ENCODE peak calls at places on chromosome 1, in four cellular contexts. K, F, P and D are unnamed samples.

GRCh38 chr1:26027716-26028489 is 6.3 kb downstream of the EXTL1 start:
- DNase-seq in K (no peak), F (peak; percentile 76), P (no peak), D (no peak)

GRCh38 chr1:152824964-152825363 is 2.3 kb upstream of the LCE1A start:
- DNase-seq in K (no peak), F (no peak), P (no peak), D (no peak)

GRCh38 chr1:58848818-58849411 is 65.1 kb upstream of the JUN start:
- DNase-seq in K (peak; percentile 94), F (peak; percentile 28), P (peak; percentile 25), D (peak; percentile 95)

GRCh38 chr1:16386454-16387113 is 19.5 kb downstream of the SZRD1 start:
- DNase-seq in K (peak; percentile 59), F (no peak), P (peak; percentile 29), D (peak; percentile 71)

GRCh38 chr1:213564215-213564659 is 423.5 kb upstream of the PROX1 start:
- DNase-seq in K (peak; percentile 14), F (peak; percentile 18), P (peak; percentile 79), D (peak; percentile 51)

GRCh38 chr1:241507189-241507820 is 12.2 kb downstream of the FH start:
- DNase-seq in K (no peak), F (no peak), P (no peak), D (peak; percentile 36)

GRCh38 chr1:75707191-75707590 is 17.3 kb upstream of the ACADM start:
- DNase-seq in K (peak; percentile 3), F (peak; percentile 55), P (peak; percentile 8), D (no peak)

GRCh38 chr1:247407180-247407616 is 8.8 kb upstream of the NLRP3 start:
- DNase-seq in K (no peak), F (no peak), P (no peak), D (no peak)

GRCh38 chr1:212062832-212063438 is 27.4 kb downstream of the DTL start:
- DNase-seq in K (peak; percentile 55), F (peak; percentile 39), P (peak; percentile 47), D (peak; percentile 57)

GRCh38 chr1:83761084-83761760 is 237.7 kb downstream of the TTLL7 start:
- DNase-seq in K (no peak), F (no peak), P (no peak), D (no peak)

GRCh38 chr1:109490029-109490933 is 3.6 kb upstream of the CYB561D1 start:
- DNase-seq in K (peak; percentile 38), F (peak; percentile 74), P (peak; percentile 45), D (peak; percentile 57)

GRCh38 chr1:164588388-164589341 is 29.7 kb downstream of the PBX1 start:
- DNase-seq in K (peak; percentile 60), F (no peak), P (no peak), D (peak; percentile 77)

GRCh38 chr1:19676438-19676922 is 11.8 kb downstream of the HTR6 start:
- DNase-seq in K (no peak), F (peak; percentile 84), P (peak; percentile 38), D (peak; percentile 37)

GRCh38 chr1:90362163-90362562 is 354.9 kb downstream of the BARHL2 start:
- DNase-seq in K (no peak), F (no peak), P (no peak), D (no peak)

GRCh38 chr1:159009287-159009686 is 420 bp upstream of the IFI16 start:
- DNase-seq in K (no peak), F (no peak), P (no peak), D (no peak)

GRCh38 chr1:28437924-28438699 is 67.7 kb upstream of the RCC1 start:
- DNase-seq in K (peak; percentile 86), F (peak; percentile 26), P (peak; percentile 96), D (peak; percentile 95)

GRCh38 chr1:21901473-21901847 is 35.6 kb downstream of the HSPG2 start:
- DNase-seq in K (no peak), F (no peak), P (no peak), D (peak; percentile 81)

GRCh38 chr1:173410133-173410793 is 66.9 kb upstream of the PRDX6 start:
- DNase-seq in K (no peak), F (no peak), P (no peak), D (no peak)

GRCh38 chr1:4122513-4123160 is 222.6 kb upstream of the C1orf174 start:
- DNase-seq in K (no peak), F (no peak), P (no peak), D (no peak)

GRCh38 chr1:179742717-179743678 is at the start of gene FAM163A:
- DNase-seq in K (no peak), F (no peak), P (no peak), D (no peak)

GRCh38 chr1:225121095-225121494 is 191.6 kb downstream of the DNAH14 start:
- DNase-seq in K (no peak), F (no peak), P (no peak), D (no peak)

GRCh38 chr1:84689514-84690396 is 506 bp downstream of the SSX2IP start:
- DNase-seq in K (peak; percentile 39), F (peak; percentile 37), P (peak; percentile 35), D (peak; percentile 50)

GRCh38 chr1:170481000-170481399 is 51.0 kb upstream of the GORAB start:
- DNase-seq in K (no peak), F (no peak), P (no peak), D (no peak)

GRCh38 chr1:203590559-203590958 is 36.1 kb upstream of the ATP2B4 start:
- DNase-seq in K (peak; percentile 27), F (no peak), P (no peak), D (no peak)

GRCh38 chr1:59357645-59358044 is 60.8 kb downstream of the FGGY start:
- DNase-seq in K (no peak), F (no peak), P (no peak), D (no peak)

GRCh38 chr1:53371121-53371666 is 43.3 kb upstream of the LRP8 start:
- DNase-seq in K (no peak), F (no peak), P (no peak), D (no peak)

GRCh38 chr1:41662061-41662655 is 177.7 kb upstream of the EDN2 start:
- DNase-seq in K (peak; percentile 31), F (no peak), P (no peak), D (peak; percentile 43)

GRCh38 chr1:237705462-237705861 is 185.3 kb downstream of the ZP4 start:
- DNase-seq in K (no peak), F (no peak), P (no peak), D (no peak)

GRCh38 chr1:152623203-152623844 is 421 bp upstream of the LCE3A start:
- DNase-seq in K (no peak), F (peak; percentile 58), P (peak; percentile 9), D (no peak)

GRCh38 chr1:25257176-25257575 is 9.9 kb upstream of the RSRP1 start:
- DNase-seq in K (no peak), F (no peak), P (no peak), D (no peak)

GRCh38 chr1:54679706-54680105 is 36.0 kb upstream of the TTC4 start:
- DNase-seq in K (no peak), F (no peak), P (no peak), D (no peak)

GRCh38 chr1:200233393-200233792 is 176.4 kb downstream of the ZNF281 start:
- DNase-seq in K (peak; percentile 33), F (no peak), P (no peak), D (no peak)
- H3K27ac ChIP-seq in K (peak overlapping the region; percentile 70), F (no peak overlapping the region), P (no peak overlapping the region), D (no peak overlapping the region)

GRCh38 chr1:56137829-56138505 is 441.4 kb downstream of the PLPP3 start:
- DNase-seq in K (no peak), F (peak; percentile 7), P (no peak), D (peak; percentile 93)
- TF ChIP-seq MYC in K (no peak), F (no peak), P (no peak), D (no peak)

GRCh38 chr1:181152892-181153633 is 64.6 kb downstream of the IER5 start:
- DNase-seq in K (no peak), F (peak; percentile 96), P (no peak), D (peak; percentile 98)

GRCh38 chr1:181155339-181155738 is 66.8 kb downstream of the IER5 start:
- DNase-seq in K (no peak), F (no peak), P (no peak), D (no peak)

GRCh38 chr1:181150842-181151241 is 62.3 kb downstream of the IER5 start:
- DNase-seq in K (no peak), F (no peak), P (no peak), D (no peak)

GRCh38 chr1:181151378-181152326 is 63.2 kb downstream of the IER5 start:
- DNase-seq in K (no peak), F (no peak), P (no peak), D (no peak)

DNA sequence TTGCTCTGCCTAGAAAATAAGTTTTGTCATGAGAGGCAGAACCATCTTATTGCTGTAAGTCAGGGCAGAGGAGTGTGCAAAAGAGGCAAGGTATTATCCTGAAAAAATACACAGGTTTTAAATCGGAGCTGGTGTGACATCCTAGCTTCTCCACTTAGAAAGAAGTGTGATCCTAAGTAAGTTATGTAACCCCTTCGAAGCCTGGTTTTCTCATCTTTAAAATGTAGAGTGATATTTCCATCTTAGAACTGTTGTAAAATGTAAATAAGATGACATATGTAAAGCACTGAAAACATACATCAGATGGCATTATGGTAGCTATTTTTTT is 65.1 kb downstream of the IER5 start:
- DNase-seq in K (no peak), F (no peak), P (no peak), D (no peak)
- H3K27ac ChIP-seq in K (no peak overlapping the region), F (peak overlapping the region; percentile 65), P (no peak overlapping the region), D (no peak overlapping the region)

GRCh38 chr1:201454568-201454967 is 14.4 kb downstream of the PHLDA3 start:
- DNase-seq in K (no peak), F (no peak), P (no peak), D (no peak)

GRCh38 chr1:201447911-201448871 is 20.8 kb downstream of the PHLDA3 start:
- DNase-seq in K (peak; percentile 84), F (peak; percentile 91), P (peak; percentile 56), D (peak; percentile 57)

GRCh38 chr1:201452881-201453280 is 16.1 kb downstream of the PHLDA3 start:
- DNase-seq in K (no peak), F (no peak), P (no peak), D (no peak)

GRCh38 chr1:201448981-201449380 is 20.0 kb downstream of the PHLDA3 start:
- DNase-seq in K (no peak), F (no peak), P (peak; percentile 40), D (no peak)

DNA sequence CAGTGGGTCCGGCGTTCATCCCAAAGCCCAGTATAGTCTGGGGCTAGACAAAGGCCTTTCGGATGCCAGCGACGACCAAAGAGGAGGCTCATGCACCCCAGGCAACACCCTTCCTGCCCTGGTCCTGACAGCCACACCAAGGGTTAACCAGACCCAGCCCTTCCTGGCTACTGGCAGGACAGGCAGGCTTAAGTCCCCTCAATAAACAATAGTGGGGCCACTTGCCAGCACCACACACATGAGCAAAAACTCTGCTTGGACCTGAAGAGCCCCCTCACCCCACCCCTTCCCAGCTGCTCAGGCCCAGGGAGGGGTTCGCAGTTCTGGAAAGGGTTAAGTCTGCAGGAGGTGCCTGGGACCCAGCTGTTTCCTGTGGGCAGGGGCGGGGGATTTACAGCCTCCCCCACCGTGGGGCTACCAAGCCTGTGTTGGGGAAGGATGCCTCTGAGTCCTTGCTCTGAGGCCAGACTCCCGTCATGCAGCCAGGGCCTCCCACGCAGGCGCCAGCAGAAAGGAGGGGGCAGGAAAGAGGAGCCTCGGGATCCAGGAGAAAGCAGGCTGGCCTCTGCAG is 18.2 kb downstream of the PHLDA3 start:
- DNase-seq in K (no peak), F (no peak), P (no peak), D (peak; percentile 57)
- TF ChIP-seq MYC in K (no peak), F (no peak), P (no peak), D (no peak)